ENCODE peak calls at places on chromosomes 7 and 10, in eight cellular contexts. D is stimulated activated CD4-positive, alpha-beta T cell treated with anti-CD3 and anti-CD28 coated beads, Interleukin-1b, Interleukin-23, amount 100 ng/mL, for 1 hour; P is stimulated activated CD8-positive, alpha-beta memory T cell treated with anti-CD3 and anti-CD28 coated beads, Interleukin-4, amount 100 ng/mL, for 1 hour; S is H54; B is left lobe of liver; R is central memory CD4-positive, alpha-beta T cell; E is occipital lobe; Q is EH. M is an unnamed sample.

GRCh38 chr7:82241371-82241770 is 202.2 kb downstream of the CACNA2D1 start:
- DNase-seq in B (no peak), D (no peak), E (no peak), R (no peak), Q (no peak), P (no peak), S (no peak), M (no peak)

GRCh38 chr7:70738486-70738885 is 393.5 kb upstream of the GALNT17 start:
- DNase-seq in P (no peak), R (no peak), Q (no peak), S (no peak), B (no peak), D (no peak), E (no peak), M (no peak)

GRCh38 chr7:152158801-152159587 is 133.5 kb downstream of the GALNT11 start:
- DNase-seq in Q (no peak), S (no peak), D (no peak), B (no peak), P (no peak), R (no peak), E (no peak), M (no peak)

GRCh38 chr7:108181073-108181985 is 51.2 kb upstream of the LAMB4 start:
- DNase-seq in D (no peak), P (no peak), B (no peak), S (no peak), R (peak), E (no peak), Q (peak), M (no peak)

GRCh38 chr10:42801135-42801534 is 18.5 kb downstream of the BMS1 start:
- DNase-seq in S (no peak), Q (peak), R (no peak), D (no peak), P (no peak), B (no peak), E (no peak), M (no peak)

GRCh38 chr10:5576154-5576748 is 51.5 kb downstream of the CALML3 start:
- DNase-seq in E (no peak), P (no peak), B (no peak), Q (no peak), D (no peak), R (no peak), S (no peak), M (no peak)

GRCh38 chr7:35971133-35971995 is 170.5 kb downstream of the SEPTIN7 start:
- DNase-seq in R (no peak), E (no peak), B (no peak), Q (no peak), S (no peak), D (no peak), P (no peak), M (no peak)

GRCh38 chr7:19362099-19362498 is 216.9 kb upstream of the FERD3L start:
- DNase-seq in R (no peak), P (no peak), B (no peak), Q (no peak), E (no peak), S (no peak), D (no peak), M (no peak)

GRCh38 chr7:148211641-148212040 is 378.9 kb upstream of the C7orf33 start:
- DNase-seq in D (no peak), Q (no peak), P (no peak), B (no peak), S (no peak), E (no peak), R (no peak), M (no peak)

GRCh38 chr7:44367475-44368030 is 42.2 kb upstream of the CAMK2B start:
- DNase-seq in B (no peak), E (no peak), P (no peak), D (no peak), S (no peak), Q (no peak), R (no peak), M (no peak)

GRCh38 chr10:13074562-13075451 is 25.2 kb upstream of the OPTN start:
- DNase-seq in D (no peak), E (peak), Q (peak), R (peak), P (peak), B (peak), S (peak), M (peak)

GRCh38 chr10:75512534-75512933 is 81.1 kb downstream of the LRMDA start:
- DNase-seq in S (no peak), D (no peak), Q (no peak), B (no peak), E (no peak), P (no peak), R (no peak), M (no peak)

GRCh38 chr10:127952575-127952869 is 45.6 kb downstream of the PTPRE start:
- DNase-seq in D (no peak), E (no peak), Q (no peak), B (no peak), S (no peak), R (no peak), P (no peak), M (no peak)

GRCh38 chr7:78716876-78717275 is 736.6 kb downstream of the MAGI2 start:
- DNase-seq in S (no peak), Q (no peak), B (no peak), R (no peak), D (no peak), P (no peak), E (no peak), M (no peak)

GRCh38 chr10:70543911-70544310 is 58.6 kb downstream of the PRF1 start:
- DNase-seq in B (no peak), Q (no peak), P (no peak), R (no peak), D (no peak), S (no peak), E (no peak), M (no peak)

GRCh38 chr10:130137077-130137448 is 872 bp downstream of the GLRX3 start:
- DNase-seq in R (no peak), B (no peak), Q (peak), E (no peak), P (no peak), S (peak), D (no peak), M (no peak)

GRCh38 chr7:151470656-151471180 is 30.8 kb upstream of the CRYGN start:
- DNase-seq in R (no peak), D (no peak), P (no peak), B (no peak), E (no peak), S (no peak), Q (no peak), M (no peak)

GRCh38 chr10:15236340-15236739 is 67.8 kb upstream of the NMT2 start:
- DNase-seq in E (no peak), Q (no peak), D (no peak), S (no peak), P (no peak), B (no peak), R (no peak), M (no peak)

GRCh38 chr10:58473966-58474365 is 38.7 kb upstream of the BICC1 start:
- DNase-seq in B (no peak), R (no peak), D (no peak), Q (peak), E (no peak), P (no peak), S (no peak), M (no peak)

GRCh38 chr7:87934699-87935372 is 785 bp downstream of the ADAM22 start:
- DNase-seq in Q (peak), D (no peak), E (peak), S (no peak), P (no peak), B (no peak), R (peak), M (no peak)

GRCh38 chr7:66921396-66921917 is 432 bp downstream of the TMEM248 start:
- DNase-seq in S (peak), P (no peak), R (peak), D (no peak), B (peak), Q (peak), E (no peak), M (peak)

GRCh38 chr7:124429923-124430322 is 335.7 kb downstream of the GPR37 start:
- DNase-seq in R (no peak), Q (no peak), S (no peak), B (no peak), D (no peak), E (no peak), P (no peak), M (peak)

GRCh38 chr10:127976286-127976685 is 69.4 kb downstream of the PTPRE start:
- DNase-seq in Q (no peak), D (no peak), B (no peak), E (peak), P (no peak), S (no peak), R (no peak), M (no peak)

GRCh38 chr7:135414850-135415439 is 95.0 kb downstream of the CNOT4 start:
- DNase-seq in E (no peak), D (no peak), S (no peak), R (no peak), B (no peak), Q (peak), P (no peak), M (peak)

GRCh38 chr7:16982640-16983103 is 100.9 kb upstream of the AGR3 start:
- DNase-seq in Q (peak), B (no peak), S (no peak), E (no peak), P (peak), R (peak), D (no peak), M (no peak)